ENCODE peak calls at places on chromosomes 16 and 17, in six cellular contexts. U is A549, X is IMR-90, P is GM12878, C is HepG2, S is K562. J is an unnamed sample.

GRCh38 chr16:10736926-10737625 is 6.6 kb upstream of the NUBP1 start:
- DNase-seq in U (peak), X (peak), P (peak), C (peak), S (peak), J (peak)

GRCh38 chr17:71628306-71628705 is 492.5 kb upstream of the SOX9 start:
- DNase-seq in U (no peak), X (no peak), P (no peak), C (no peak), S (no peak), J (no peak)

GRCh38 chr16:67936124-67936875 is at the start of gene PSMB10:
- DNase-seq in U (peak), X (peak), P (no peak), C (peak), S (peak), J (peak)

GRCh38 chr17:74694081-74694480 is 18.6 kb downstream of the CD300LF start:
- DNase-seq in U (no peak), X (no peak), P (no peak), C (no peak), S (no peak), J (no peak)

GRCh38 chr16:28064150-28064549 is 636 bp upstream of the GSG1L start:
- DNase-seq in U (no peak), X (no peak), P (no peak), C (no peak), S (no peak), J (no peak)

GRCh38 chr16:1537763-1538289 is 4.4 kb downstream of the TMEM204 start:
- DNase-seq in U (no peak), X (no peak), P (no peak), C (no peak), S (no peak), J (no peak)

GRCh38 chr17:3802461-3803307 is 1.7 kb upstream of the ITGAE start:
- DNase-seq in U (no peak), X (peak), P (no peak), C (peak), S (no peak), J (no peak)

GRCh38 chr17:74314877-74315276 is 11.1 kb upstream of the KIF19 start:
- DNase-seq in U (no peak), X (no peak), P (no peak), C (no peak), S (no peak), J (no peak)

GRCh38 chr17:47728214-47728877 is 4.7 kb upstream of the TBX21 start:
- DNase-seq in U (no peak), X (no peak), P (no peak), C (no peak), S (no peak), J (no peak)

GRCh38 chr17:31495049-31495885 is 103.8 kb downstream of the RAB11FIP4 start:
- DNase-seq in U (no peak), X (no peak), P (no peak), C (no peak), S (no peak), J (no peak)

GRCh38 chr17:50461550-50462132 is 7.0 kb downstream of the CHAD start:
- DNase-seq in U (no peak), X (no peak), P (no peak), C (no peak), S (no peak), J (no peak)

GRCh38 chr17:49459401-49459984 is 35.6 kb upstream of the NGFR start:
- DNase-seq in U (no peak), X (no peak), P (no peak), C (peak), S (peak), J (no peak)

GRCh38 chr16:50006954-50007353 is 18.1 kb upstream of the CNEP1R1 start:
- DNase-seq in U (no peak), X (no peak), P (no peak), C (no peak), S (no peak), J (no peak)

GRCh38 chr16:86530251-86531192 is 20.2 kb downstream of the FOXF1 start:
- DNase-seq in U (no peak), X (no peak), P (no peak), C (no peak), S (no peak), J (no peak)

GRCh38 chr17:42363231-42363630 is 25.0 kb downstream of the STAT3 start:
- DNase-seq in U (no peak), X (no peak), P (no peak), C (no peak), S (no peak), J (no peak)

GRCh38 chr17:37502009-37502936 is 12.6 kb downstream of the DUSP14 start:
- DNase-seq in U (no peak), X (no peak), P (no peak), C (peak), S (no peak), J (no peak)

GRCh38 chr17:34667656-34668055 is 88.3 kb downstream of the TMEM132E start:
- DNase-seq in U (no peak), X (no peak), P (no peak), C (no peak), S (no peak), J (no peak)

GRCh38 chr17:4189280-4189679 is 46.3 kb downstream of the CYB5D2 start:
- DNase-seq in U (no peak), X (no peak), P (no peak), C (no peak), S (no peak), J (no peak)

GRCh38 chr17:56751145-56751743 is 82.5 kb downstream of the C17orf67 start:
- DNase-seq in U (no peak), X (no peak), P (no peak), C (no peak), S (no peak), J (no peak)
- TF ChIP-seq BHLHE40 in U (no peak), X (no peak), P (no peak), C (no peak), S (no peak), J (no peak)

DNA sequence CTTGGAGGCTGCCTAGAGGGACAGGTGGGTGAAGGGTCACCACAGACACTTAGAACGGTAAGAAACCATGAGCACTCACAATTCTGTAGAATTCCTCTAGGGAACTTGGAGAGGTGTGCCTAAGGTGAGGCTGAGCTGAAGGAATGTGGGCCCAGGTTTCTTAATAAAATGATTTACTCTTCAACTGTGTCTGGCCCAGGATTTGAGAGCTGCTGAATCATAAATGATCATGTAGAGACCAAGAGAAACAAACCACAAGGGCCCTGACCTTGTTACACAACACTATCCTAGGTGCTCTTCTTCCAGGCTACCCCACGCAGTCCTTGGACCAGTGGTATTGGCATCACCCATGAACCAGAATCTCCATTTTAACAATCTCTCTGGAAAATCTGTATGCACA is 27.7 kb downstream of the ZNF18 start:
- DNase-seq in U (no peak), X (no peak), P (no peak), C (no peak), S (no peak), J (no peak)
- TF ChIP-seq BHLHE40 in U (no peak), X (no peak), P (no peak), C (no peak), S (no peak), J (no peak)

DNA sequence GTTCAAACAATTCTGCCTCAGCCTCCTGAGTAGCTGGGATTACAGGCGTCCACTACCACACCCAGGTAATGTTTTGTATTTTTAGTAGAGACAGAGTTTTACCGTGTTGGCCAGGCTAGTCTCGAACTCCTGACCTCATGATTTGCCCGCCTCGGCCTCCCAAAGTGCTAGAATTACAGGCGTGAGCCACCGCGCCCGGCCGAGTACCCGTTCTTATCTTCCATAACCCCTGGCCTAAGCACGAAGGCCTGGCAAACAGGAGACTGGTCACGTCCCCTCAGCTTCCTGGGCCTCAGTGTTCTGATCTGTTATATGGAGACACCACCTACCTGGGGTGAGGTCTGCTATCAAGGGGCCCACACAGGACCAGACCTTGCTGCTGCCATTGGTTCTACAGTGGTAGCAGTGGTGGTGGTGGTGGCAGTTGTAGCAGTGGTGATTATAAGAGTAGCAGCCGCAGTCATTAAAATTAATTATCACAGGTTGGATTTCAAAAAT is 1.3 kb downstream of the SLC5A10 start:
- DNase-seq in U (no peak), X (no peak), P (no peak), C (no peak), S (no peak), J (no peak)
- TF ChIP-seq BHLHE40 in U (no peak), X (no peak), P (no peak), C (no peak), S (no peak), J (no peak)

DNA sequence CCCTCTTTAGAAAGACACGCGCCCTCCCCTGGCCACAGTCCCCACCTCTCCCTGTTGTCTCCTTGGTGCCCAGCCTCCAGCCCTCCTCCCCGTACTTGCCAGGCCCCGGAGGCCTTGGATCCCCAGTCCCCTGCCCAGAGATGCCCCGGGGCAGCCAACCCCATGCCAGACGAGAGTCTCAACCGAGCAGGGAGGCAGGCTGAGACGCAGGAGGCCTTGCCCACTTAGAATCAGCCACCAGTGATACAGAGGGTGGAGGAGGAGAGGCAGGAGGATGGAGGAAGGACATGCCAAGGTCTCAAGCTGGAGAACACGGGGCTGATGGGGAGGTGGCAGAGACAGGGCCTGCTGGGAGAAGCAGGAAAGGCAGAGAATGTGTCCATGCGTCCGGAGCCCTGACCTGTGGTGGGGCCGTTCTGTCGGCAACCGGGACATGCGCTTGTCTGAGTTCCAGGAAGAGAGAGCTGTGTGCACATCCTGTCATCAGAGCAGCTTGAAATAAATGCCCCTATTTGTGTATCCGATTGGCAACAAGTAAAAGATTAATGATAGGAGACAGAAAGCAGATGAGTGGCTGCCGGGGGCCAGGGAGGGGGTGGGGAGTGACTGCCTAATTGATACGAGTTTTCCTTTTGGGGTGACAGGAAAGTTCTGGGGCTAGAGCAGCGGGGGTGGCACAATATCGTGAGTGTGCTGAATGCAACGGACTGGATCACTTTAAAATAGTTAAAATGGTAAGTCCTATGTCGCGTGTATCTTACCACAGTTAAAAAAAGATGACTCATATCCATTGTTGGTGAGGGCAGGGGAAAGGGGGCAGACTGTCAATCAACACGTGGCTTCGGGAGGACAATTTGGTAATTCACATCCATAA is 44.7 kb upstream of the MEAK7 start:
- DNase-seq in U (no peak), X (no peak), P (no peak), C (no peak), S (no peak), J (no peak)
- TF ChIP-seq BHLHE40 in U (no peak), X (no peak), P (peak), C (no peak), S (peak), J (no peak)

GRCh38 chr17:64425191-64425590 is 23.7 kb upstream of the MILR1 start:
- DNase-seq in U (no peak), X (no peak), P (no peak), C (no peak), S (no peak), J (no peak)

GRCh38 chr17:64426584-64426983 is 22.3 kb upstream of the MILR1 start:
- DNase-seq in U (no peak), X (no peak), P (no peak), C (no peak), S (no peak), J (no peak)

GRCh38 chr17:64420143-64420670 is 28.7 kb upstream of the MILR1 start:
- DNase-seq in U (peak), X (peak), P (no peak), C (peak), S (peak), J (peak)

GRCh38 chr17:64424318-64424717 is 24.6 kb upstream of the MILR1 start:
- DNase-seq in U (no peak), X (no peak), P (no peak), C (no peak), S (no peak), J (no peak)

DNA sequence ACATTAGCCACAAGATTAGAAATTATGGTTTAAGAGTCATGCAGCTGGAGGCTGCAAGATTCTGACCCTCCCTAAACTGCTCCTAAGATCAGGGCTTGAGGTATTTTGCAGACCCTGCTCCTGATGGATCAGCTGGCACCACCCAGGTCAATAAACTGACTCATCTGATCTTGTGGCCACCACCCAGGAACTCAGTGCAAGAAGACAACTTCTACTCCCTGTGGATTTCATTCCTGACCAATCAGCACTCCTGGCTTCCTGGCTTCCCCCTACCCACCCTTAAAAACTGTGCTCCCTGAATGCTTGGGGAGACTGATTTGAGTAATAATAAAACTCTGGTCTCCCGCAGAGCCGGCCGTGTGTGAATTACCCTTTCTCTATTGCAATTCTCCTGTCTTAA is 25.0 kb upstream of the MILR1 start:
- DNase-seq in U (no peak), X (no peak), P (no peak), C (no peak), S (no peak), J (no peak)
- TF ChIP-seq BHLHE40 in U (no peak), X (no peak), P (no peak), C (no peak), S (no peak), J (no peak)